ENCODE peak calls at places on chromosomes 4 and X, in six cellular contexts. L, B, G, R, J and Z are unnamed samples.

GRCh38 chrX:1084689-1085088 is 127.8 kb downstream of the CRLF2 start:
- DNase-seq in J (no peak), B (no peak), L (no peak), G (no peak), R (no peak), Z (no peak)

GRCh38 chrX:113399501-113400192 is 559.0 kb upstream of the AMOT start:
- DNase-seq in J (no peak), R (no peak), B (no peak), G (peak; percentile 69), L (peak; percentile 46), Z (peak; percentile 8)

GRCh38 chr4:151600432-151600831 is 160.4 kb downstream of the GATB start:
- DNase-seq in G (peak; percentile 7), L (no peak), B (no peak), R (no peak), J (no peak), Z (no peak)

GRCh38 chr4:174631901-174632758 is 109.8 kb upstream of the HPGD start:
- DNase-seq in G (peak; percentile 33), L (peak; percentile 66), J (no peak), B (no peak), R (no peak), Z (peak; percentile 16)

GRCh38 chr4:77635246-77635645 is 29.6 kb downstream of the CXCL13 start:
- DNase-seq in R (no peak), B (no peak), L (no peak), G (no peak), J (no peak), Z (no peak)

GRCh38 chr4:109559983-109560686 is at the start of gene MCUB:
- DNase-seq in B (peak; percentile 79), L (peak; percentile 85), R (peak; percentile 30), J (peak; percentile 93), G (peak; percentile 91), Z (peak; percentile 55)

GRCh38 chrX:122880952-122881351 is 303.1 kb upstream of the GRIA3 start:
- DNase-seq in B (no peak), J (no peak), G (no peak), L (no peak), R (no peak), Z (no peak)

GRCh38 chrX:153507484-153508178 is 9.8 kb upstream of the ATP2B3 start:
- DNase-seq in L (peak; percentile 59), G (peak; percentile 59), B (peak; percentile 83), R (peak; percentile 85), J (peak; percentile 87), Z (no peak)

GRCh38 chr4:183876268-183876934 is 28.7 kb upstream of the STOX2 start:
- DNase-seq in J (peak; percentile 88), B (peak; percentile 49), L (peak; percentile 87), R (no peak), G (peak; percentile 90), Z (peak; percentile 99)

GRCh38 chr4:123785515-123785914 is 388.9 kb downstream of the SPRY1 start:
- DNase-seq in J (no peak), R (no peak), G (peak; percentile 99), B (no peak), L (peak; percentile 99), Z (peak; percentile 8)

GRCh38 chr4:134215636-134216340 is 14.2 kb upstream of the PABPC4L start:
- DNase-seq in B (no peak), R (no peak), L (no peak), J (no peak), G (peak; percentile 63), Z (no peak)

GRCh38 chr4:15945516-15945915 is 7.0 kb upstream of the FGFBP1 start:
- DNase-seq in J (no peak), R (no peak), B (no peak), L (peak; percentile 10), G (no peak), Z (no peak)

GRCh38 chr4:2306773-2307410 is 45.0 kb upstream of the MXD4 start:
- DNase-seq in R (no peak), J (no peak), L (no peak), G (no peak), B (no peak), Z (no peak)

GRCh38 chr4:10727140-10727880 is 42.7 kb upstream of the CLNK start:
- DNase-seq in L (no peak), B (no peak), J (no peak), R (no peak), G (no peak), Z (no peak)

GRCh38 chr4:110344165-110344564 is 131.8 kb upstream of the ENPEP start:
- DNase-seq in L (peak; percentile 2), G (no peak), J (no peak), R (no peak), B (no peak), Z (no peak)

GRCh38 chr4:102694791-102695190 is 66.0 kb downstream of the MANBA start:
- DNase-seq in J (no peak), L (no peak), B (no peak), G (no peak), R (no peak), Z (no peak)

GRCh38 chrX:38804481-38805293 is 3.4 kb downstream of the MID1IP1 start:
- DNase-seq in B (no peak), J (peak; percentile 70), R (peak; percentile 6), G (no peak), L (no peak), Z (no peak)

GRCh38 chrX:37776283-37776986 is 3.4 kb upstream of the CYBB start:
- DNase-seq in R (no peak), G (no peak), L (no peak), J (no peak), B (no peak), Z (no peak)

GRCh38 chr4:110643096-110643495 is 20.2 kb upstream of the PITX2 start:
- DNase-seq in J (no peak), B (no peak), L (no peak), R (no peak), G (no peak), Z (no peak)

GRCh38 chr4:169252339-169253086 is 18.2 kb downstream of the SH3RF1 start:
- DNase-seq in G (peak; percentile 42), R (no peak), J (no peak), L (peak; percentile 53), B (no peak), Z (no peak)

GRCh38 chrX:97529801-97530200 is 646.1 kb downstream of the RPA4 start:
- DNase-seq in L (peak; percentile 7), J (no peak), G (peak; percentile 75), R (no peak), B (no peak), Z (peak; percentile 49)

DNA sequence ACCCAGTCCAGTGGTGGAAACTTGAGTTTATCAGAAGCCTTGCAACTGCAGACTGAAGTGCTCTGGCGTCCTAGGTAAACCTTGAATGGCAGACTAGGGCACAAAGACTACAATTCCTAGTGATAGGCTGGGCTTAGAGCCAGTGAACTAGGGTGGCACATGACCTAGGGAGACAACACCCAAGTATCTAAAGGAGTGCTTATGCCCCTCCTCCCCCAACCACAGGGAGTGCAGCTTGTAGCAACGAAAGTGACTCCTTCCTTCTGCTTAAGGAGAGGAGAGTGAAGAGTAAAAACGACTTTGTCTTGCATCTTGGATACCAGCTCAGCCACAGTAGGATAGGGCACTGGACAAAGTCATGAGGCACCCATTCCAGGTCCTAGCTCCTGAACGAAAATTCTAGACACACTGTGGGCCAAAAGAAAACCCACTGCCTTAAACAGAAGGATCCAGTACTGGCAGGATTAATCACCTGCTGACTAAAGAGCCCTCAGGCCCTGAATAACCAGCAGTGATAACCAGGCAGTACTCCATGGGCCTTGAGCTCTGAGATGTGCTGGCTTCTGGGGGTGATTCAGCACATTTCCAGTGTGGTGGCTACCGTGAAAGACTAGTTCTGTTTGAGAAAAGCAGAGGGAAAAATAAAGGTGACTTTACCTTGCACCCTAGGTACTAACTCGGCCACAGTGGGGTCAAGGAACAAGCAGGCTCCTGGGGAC is 58.7 kb upstream of the STARD8 start:
- DNase-seq in B (peak; percentile 47), J (no peak), G (no peak), L (no peak), R (no peak), Z (no peak)
- TF ChIP-seq CTCF in B (no peak), J (no peak), G (no peak), L (no peak), R (no peak), Z (no peak)

GRCh38 chrX:17656035-17656418 is 81.3 kb upstream of the SCML1 start:
- DNase-seq in R (no peak), B (no peak), L (no peak), J (no peak), G (no peak), Z (no peak)
- H3K4me3 ChIP-seq in R (peak overlapping the region; percentile 40), B (no peak overlapping the region), L (no peak overlapping the region), J (peak overlapping the region; percentile 19), G (no peak overlapping the region), Z (peak overlapping the region; percentile 45)

GRCh38 chrX:131724292-131724691 is 180.4 kb downstream of the OR13H1 start:
- DNase-seq in B (no peak), L (no peak), R (no peak), J (no peak), G (no peak), Z (no peak)

GRCh38 chrX:131725001-131725654 is 181.3 kb downstream of the OR13H1 start:
- DNase-seq in G (no peak), B (no peak), R (no peak), J (no peak), L (no peak), Z (no peak)

GRCh38 chrX:131729295-131729694 is 185.4 kb downstream of the OR13H1 start:
- DNase-seq in B (no peak), J (no peak), L (peak; percentile 86), R (peak; percentile 84), G (peak; percentile 74), Z (peak; percentile 30)

GRCh38 chrX:131727778-131728177 is 183.9 kb downstream of the OR13H1 start:
- DNase-seq in R (no peak), G (no peak), B (no peak), J (no peak), L (no peak), Z (no peak)

GRCh38 chrX:131728295-131729145 is 184.6 kb downstream of the OR13H1 start:
- DNase-seq in J (no peak), B (no peak), R (peak; percentile 71), G (peak; percentile 65), L (peak; percentile 88), Z (no peak)
- TF ChIP-seq CTCF in J (no peak), B (no peak), R (peak; percentile 62), G (no peak), L (peak; percentile 39), Z (peak; percentile 31)

GRCh38 chr4:93749351-93749761 is 79.2 kb upstream of the ATOH1 start:
- DNase-seq in G (no peak), R (no peak), B (no peak), L (no peak), J (no peak), Z (no peak)

GRCh38 chr4:93748943-93749342 is 79.6 kb upstream of the ATOH1 start:
- DNase-seq in B (no peak), G (no peak), L (no peak), R (no peak), J (no peak), Z (no peak)

GRCh38 chr4:93748380-93748779 is 80.2 kb upstream of the ATOH1 start:
- DNase-seq in B (no peak), L (no peak), G (no peak), R (no peak), J (no peak), Z (no peak)

GRCh38 chr4:93743638-93744037 is 84.9 kb upstream of the ATOH1 start:
- DNase-seq in L (no peak), J (no peak), G (no peak), R (no peak), B (no peak), Z (no peak)

DNA sequence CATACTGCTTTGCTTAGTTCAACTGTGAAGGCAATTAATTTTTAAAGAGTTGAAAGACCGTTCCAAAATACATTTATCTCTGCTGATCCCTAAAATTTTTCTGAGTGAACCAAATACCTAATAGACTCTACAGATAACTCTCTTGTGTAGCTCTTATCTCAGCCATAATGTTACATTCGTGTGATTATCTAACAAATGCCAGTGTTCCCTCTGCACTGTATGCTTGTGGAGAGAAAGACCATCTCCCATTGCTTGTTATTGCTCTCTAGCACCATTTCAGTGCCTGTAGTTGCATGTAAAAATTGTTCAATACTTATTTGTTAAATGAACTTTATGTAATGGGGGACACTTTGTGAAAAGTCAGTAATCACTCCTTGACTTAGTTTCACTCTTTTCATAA is 81.3 kb upstream of the ATOH1 start:
- DNase-seq in B (no peak), G (no peak), L (no peak), R (no peak), J (no peak), Z (no peak)
- H3K4me3 ChIP-seq in B (no peak overlapping the region), G (no peak overlapping the region), L (no peak overlapping the region), R (no peak overlapping the region), J (no peak overlapping the region), Z (no peak overlapping the region)